ENCODE peak calls at places on chromosome 6, in eight cellular contexts. H, C, R, F, P, U, M and I are unnamed samples.

GRCh38 chr6:4115741-4116140 is 19.6 kb downstream of the ECI2 start:
- DNase-seq in H (no peak), C (no peak), R (no peak), F (no peak), P (no peak), U (no peak), M (no peak), I (no peak)

GRCh38 chr6:143098054-143098673 is 37.5 kb downstream of the AIG1 start:
- DNase-seq in H (no peak), C (no peak), R (no peak), F (no peak), P (no peak), U (no peak), M (no peak), I (no peak)

GRCh38 chr6:45613678-45614077 is 235.9 kb upstream of the SUPT3H start:
- DNase-seq in H (peak), C (peak), R (peak), F (peak), P (no peak), U (peak), M (peak), I (peak)

GRCh38 chr6:137070303-137070702 is 25.5 kb upstream of the IL20RA start:
- DNase-seq in H (no peak), C (no peak), R (no peak), F (no peak), P (no peak), U (no peak), M (no peak), I (no peak)

GRCh38 chr6:157647261-157647915 is 175.7 kb upstream of the SNX9 start:
- DNase-seq in H (no peak), C (no peak), R (no peak), F (no peak), P (no peak), U (no peak), M (no peak), I (no peak)

GRCh38 chr6:5905431-5906339 is 101.0 kb downstream of the NRN1 start:
- DNase-seq in H (peak), C (peak), R (peak), F (peak), P (peak), U (peak), M (peak), I (peak)

GRCh38 chr6:24428615-24429014 is 25.9 kb downstream of the MRS2 start:
- DNase-seq in H (peak), C (peak), R (no peak), F (no peak), P (no peak), U (no peak), M (no peak), I (peak)

GRCh38 chr6:159252955-159253508 is 83.8 kb downstream of the FNDC1 start:
- DNase-seq in H (peak), C (peak), R (no peak), F (peak), P (peak), U (peak), M (no peak), I (peak)

GRCh38 chr6:121297699-121298098 is 36.6 kb downstream of the TBC1D32 start:
- DNase-seq in H (no peak), C (peak), R (no peak), F (peak), P (no peak), U (no peak), M (no peak), I (no peak)

GRCh38 chr6:26304213-26305096 is 60.5 kb upstream of the BTN3A2 start:
- DNase-seq in H (peak), C (peak), R (peak), F (peak), P (peak), U (peak), M (no peak), I (no peak)

GRCh38 chr6:138544521-138544920 is 45.2 kb upstream of the NHSL1 start:
- DNase-seq in H (no peak), C (peak), R (no peak), F (peak), P (no peak), U (no peak), M (no peak), I (no peak)

GRCh38 chr6:37396571-37397185 is 36.3 kb upstream of the CMTR1 start:
- DNase-seq in H (no peak), C (peak), R (no peak), F (peak), P (no peak), U (no peak), M (no peak), I (no peak)

GRCh38 chr6:109239918-109240321 is 142.3 kb downstream of the CD164 start:
- DNase-seq in H (no peak), C (no peak), R (no peak), F (no peak), P (no peak), U (no peak), M (peak), I (no peak)

GRCh38 chr6:163030980-163031379 is 303.2 kb downstream of the PACRG start:
- DNase-seq in H (no peak), C (no peak), R (no peak), F (no peak), P (no peak), U (no peak), M (no peak), I (no peak)

GRCh38 chr6:63492476-63492875 is 79.8 kb upstream of the LOC128125822 start:
- DNase-seq in H (no peak), C (no peak), R (peak), F (no peak), P (no peak), U (no peak), M (no peak), I (no peak)

GRCh38 chr6:158571826-158572652 is 12.1 kb downstream of the TMEM181 start:
- DNase-seq in H (no peak), C (no peak), R (peak), F (no peak), P (no peak), U (no peak), M (no peak), I (peak)

GRCh38 chr6:79079425-79080130 is 1.5 kb upstream of the PHIP start:
- DNase-seq in H (no peak), C (peak), R (no peak), F (peak), P (no peak), U (no peak), M (no peak), I (no peak)

GRCh38 chr6:142680308-142680707 is 264.7 kb downstream of the HIVEP2 start:
- DNase-seq in H (no peak), C (peak), R (no peak), F (peak), P (no peak), U (peak), M (no peak), I (peak)

GRCh38 chr6:101290346-101290745 is 103.2 kb upstream of the GRIK2 start:
- DNase-seq in H (peak), C (no peak), R (no peak), F (peak), P (peak), U (no peak), M (no peak), I (no peak)

GRCh38 chr6:19879663-19880062 is 42.5 kb downstream of the ID4 start:
- DNase-seq in H (no peak), C (no peak), R (no peak), F (no peak), P (no peak), U (no peak), M (no peak), I (peak)

GRCh38 chr6:87724994-87725811 is 23.2 kb upstream of the AKIRIN2 start:
- DNase-seq in H (no peak), C (no peak), R (no peak), F (no peak), P (no peak), U (no peak), M (no peak), I (no peak)

GRCh38 chr6:12635813-12636212 is 80.8 kb upstream of the PHACTR1 start:
- DNase-seq in H (no peak), C (peak), R (no peak), F (peak), P (no peak), U (no peak), M (peak), I (no peak)

GRCh38 chr6:82251942-82252341 is 4.4 kb upstream of the IBTK start:
- DNase-seq in H (peak), C (peak), R (no peak), F (peak), P (no peak), U (no peak), M (no peak), I (peak)

GRCh38 chr6:11272491-11273192 is 40.2 kb upstream of the NEDD9 start:
- DNase-seq in H (no peak), C (no peak), R (no peak), F (no peak), P (no peak), U (no peak), M (no peak), I (peak)

GRCh38 chr6:125182237-125183018 is 28.9 kb downstream of the TPD52L1 start:
- DNase-seq in H (no peak), C (no peak), R (no peak), F (no peak), P (no peak), U (no peak), M (no peak), I (no peak)

GRCh38 chr6:56021943-56022342 is 146.6 kb upstream of the BMP5 start:
- DNase-seq in H (no peak), C (no peak), R (no peak), F (no peak), P (no peak), U (no peak), M (no peak), I (no peak)

GRCh38 chr6:138956244-138956924 is 31.7 kb downstream of the REPS1 start:
- DNase-seq in H (no peak), C (no peak), R (no peak), F (no peak), P (no peak), U (no peak), M (no peak), I (no peak)

GRCh38 chr6:112321882-112322508 is 25.1 kb upstream of the RFPL4B start:
- DNase-seq in H (no peak), C (peak), R (no peak), F (no peak), P (no peak), U (no peak), M (no peak), I (no peak)

GRCh38 chr6:16503919-16504554 is 257.2 kb downstream of the ATXN1 start:
- DNase-seq in H (no peak), C (no peak), R (peak), F (peak), P (no peak), U (no peak), M (no peak), I (no peak)
- H3K4me3 ChIP-seq in H (no peak), C (no peak), R (no peak), F (no peak), P (no peak), U (no peak), M (no peak), I (no peak)

DNA sequence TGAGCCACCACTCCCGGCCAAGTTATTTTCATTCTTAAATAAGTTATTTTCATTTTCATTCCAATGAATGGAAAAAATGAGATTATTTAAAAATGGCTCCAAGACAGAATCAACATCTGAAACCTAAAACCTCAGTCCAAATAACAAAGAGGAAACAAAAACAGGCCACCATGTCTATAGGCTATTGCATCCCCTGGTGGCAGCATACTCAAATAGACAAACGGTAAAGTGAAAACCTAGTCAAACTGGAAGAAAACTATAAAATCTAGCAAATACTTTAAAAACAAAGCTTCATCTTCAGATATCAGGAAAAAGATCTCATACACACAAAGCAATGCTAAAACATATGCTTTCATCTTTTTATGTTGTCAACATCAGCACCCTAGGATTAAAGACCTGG is 20.9 kb downstream of the IL17A start:
- DNase-seq in H (no peak), C (no peak), R (no peak), F (no peak), P (no peak), U (no peak), M (no peak), I (no peak)
- TF ChIP-seq CTCF in H (no peak), C (no peak), R (no peak), F (no peak), P (no peak), U (no peak), M (no peak), I (no peak)

DNA sequence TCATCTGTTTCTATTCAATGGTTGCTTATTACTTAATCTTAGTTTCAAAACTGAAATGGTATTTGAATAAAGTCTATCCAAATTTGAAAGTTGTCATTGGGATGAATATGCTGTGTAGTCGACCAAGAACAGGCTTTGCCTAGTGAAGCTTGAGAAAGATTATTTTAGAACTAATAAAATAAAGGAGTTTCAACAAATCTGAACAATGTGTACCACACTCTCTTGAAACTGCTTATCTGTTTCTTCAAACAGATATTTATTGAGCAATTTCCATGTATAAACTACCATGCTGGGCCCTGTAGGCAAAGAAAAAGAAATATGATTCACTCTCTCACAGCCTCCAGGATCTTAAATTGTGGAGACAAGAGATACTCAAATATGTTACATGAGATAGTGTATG is 174.4 kb downstream of the OGFRL1 start:
- DNase-seq in H (no peak), C (peak), R (no peak), F (no peak), P (no peak), U (no peak), M (no peak), I (peak)
- H3K4me3 ChIP-seq in H (no peak), C (no peak), R (no peak), F (no peak), P (no peak), U (no peak), M (no peak), I (no peak)

DNA sequence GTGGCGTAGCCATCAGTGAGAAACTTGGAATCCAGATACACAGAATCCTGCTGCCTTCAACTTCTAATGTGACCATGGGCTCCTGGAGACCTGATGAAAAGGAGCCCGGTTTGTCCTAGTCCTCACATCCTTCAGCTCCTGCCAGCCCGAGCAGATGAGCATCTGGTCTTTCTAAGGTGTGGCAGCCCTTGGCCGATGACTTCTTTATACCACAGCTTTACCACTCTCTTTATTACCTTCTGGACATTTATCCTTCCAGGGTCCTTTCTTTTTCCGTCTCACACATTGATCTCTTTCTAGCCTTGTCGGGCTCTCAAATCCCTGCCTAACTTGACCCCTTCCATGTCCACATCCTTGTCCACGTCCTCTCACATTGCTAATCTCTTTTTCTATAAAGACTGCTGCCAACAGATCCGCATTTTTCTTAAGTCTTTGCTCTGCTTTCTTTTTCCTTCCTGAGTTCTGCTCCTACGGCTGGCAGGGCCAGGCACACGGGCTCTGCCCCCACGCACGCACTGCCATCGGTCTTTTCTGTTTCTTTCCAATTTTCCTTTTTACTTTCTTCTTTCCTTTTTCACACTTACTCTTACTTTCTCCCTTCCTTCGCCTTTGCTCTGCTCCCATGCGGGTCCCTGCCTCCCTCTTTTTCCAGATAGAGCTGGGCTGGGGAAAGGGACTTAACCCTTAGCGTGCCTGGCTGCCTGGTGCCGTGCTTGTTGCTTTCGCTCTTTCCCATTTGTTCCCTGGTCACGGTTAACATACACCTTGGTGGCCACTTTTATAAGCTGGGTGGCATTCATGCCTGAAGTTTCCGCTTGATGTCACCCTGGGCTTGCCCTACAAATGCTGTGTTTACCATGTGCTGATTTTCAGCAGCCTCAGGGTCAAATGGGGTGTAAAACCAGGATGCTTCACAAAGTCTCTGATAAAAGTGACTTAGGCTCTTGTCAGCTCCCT is 9.4 kb upstream of the GMPR start:
- DNase-seq in H (no peak), C (no peak), R (peak), F (no peak), P (no peak), U (no peak), M (no peak), I (no peak)
- TF ChIP-seq CTCF in H (no peak), C (no peak), R (peak), F (no peak), P (no peak), U (no peak), M (peak), I (no peak)

DNA sequence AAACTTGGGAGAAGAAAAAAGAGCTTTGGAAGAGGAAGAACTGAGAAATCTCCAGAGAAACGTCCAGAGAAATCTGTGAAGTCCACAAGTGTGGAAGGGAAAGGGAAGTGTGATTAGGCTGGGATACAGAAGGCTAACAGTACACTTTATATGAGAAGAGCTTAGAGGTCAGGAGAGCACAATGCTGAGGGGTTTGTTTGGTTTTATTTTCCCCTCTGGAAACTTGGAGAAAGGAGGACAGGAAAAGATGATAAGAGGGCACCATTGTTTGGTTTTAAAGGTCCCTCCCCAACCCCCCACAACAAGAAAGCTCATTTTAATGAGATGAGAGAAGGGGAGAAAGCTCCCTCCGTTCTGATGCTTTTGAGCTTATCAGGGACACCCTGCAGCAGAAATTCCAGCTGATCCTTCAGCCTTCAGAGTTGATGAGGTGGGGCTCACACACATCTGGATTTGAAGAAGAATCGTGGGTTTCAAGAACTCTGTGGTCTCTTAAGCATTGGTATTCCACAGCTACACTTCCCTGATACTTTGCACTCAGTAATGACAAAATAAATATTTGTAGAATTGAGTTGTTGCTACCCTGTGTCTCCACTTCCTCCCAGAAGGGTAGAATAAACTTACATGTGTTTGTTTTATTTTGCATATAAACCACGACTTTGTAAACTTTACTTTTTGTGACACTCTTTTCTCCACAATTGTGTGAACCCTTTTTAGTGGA is 1.9 kb downstream of the NT5E start:
- DNase-seq in H (no peak), C (no peak), R (no peak), F (no peak), P (no peak), U (no peak), M (no peak), I (no peak)
- H3K4me3 ChIP-seq in H (peak), C (peak), R (no peak), F (peak), P (peak), U (no peak), M (no peak), I (peak)

DNA sequence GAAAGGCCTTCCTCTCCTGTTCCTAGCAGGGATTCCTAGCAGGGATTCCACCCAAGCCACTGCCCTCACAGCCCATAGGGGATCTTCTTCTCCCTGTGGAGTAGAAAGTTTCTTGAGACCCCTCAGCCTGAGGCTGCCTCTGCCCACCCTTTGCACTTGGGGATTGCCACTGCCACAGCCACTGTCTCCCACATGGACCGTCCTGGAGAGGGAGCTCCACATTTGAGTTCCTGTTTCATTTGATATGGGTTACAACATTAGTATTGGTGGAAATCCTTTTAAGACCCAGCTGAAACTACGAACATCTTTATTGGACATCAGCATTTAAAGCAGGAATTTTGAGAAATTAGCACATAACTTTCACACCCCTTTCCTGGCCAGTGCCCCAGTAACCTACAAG is 25.6 kb downstream of the HLA-G start:
- DNase-seq in H (no peak), C (no peak), R (no peak), F (no peak), P (no peak), U (no peak), M (no peak), I (no peak)
- TF ChIP-seq CTCF in H (no peak), C (no peak), R (no peak), F (no peak), P (no peak), U (no peak), M (no peak), I (no peak)

GRCh38 chr6:36337814-36338213 is 1.1 kb upstream of the BNIP5 start:
- DNase-seq in H (no peak), C (no peak), R (no peak), F (no peak), P (no peak), U (no peak), M (no peak), I (no peak)

GRCh38 chr6:36339156-36339555 is 2.5 kb upstream of the BNIP5 start:
- DNase-seq in H (no peak), C (no peak), R (peak), F (no peak), P (no peak), U (no peak), M (no peak), I (no peak)

GRCh38 chr6:36340341-36340670 is 3.6 kb upstream of the BNIP5 start:
- DNase-seq in H (no peak), C (no peak), R (no peak), F (no peak), P (no peak), U (no peak), M (no peak), I (no peak)

GRCh38 chr6:36343109-36343508 is 6.4 kb upstream of the BNIP5 start:
- DNase-seq in H (no peak), C (no peak), R (no peak), F (no peak), P (no peak), U (no peak), M (no peak), I (no peak)

GRCh38 chr6:36340671-36341454 is 4.2 kb upstream of the BNIP5 start:
- DNase-seq in H (peak), C (peak), R (peak), F (peak), P (no peak), U (peak), M (peak), I (peak)
- H3K4me3 ChIP-seq in H (peak), C (no peak), R (peak), F (peak), P (no peak), U (no peak), M (no peak), I (peak)

GRCh38 chr6:141552031-141552430 is 580.7 kb upstream of the GJE1 start:
- DNase-seq in H (no peak), C (no peak), R (no peak), F (no peak), P (no peak), U (no peak), M (no peak), I (peak)
- TF ChIP-seq CTCF in H (no peak), C (no peak), R (no peak), F (no peak), P (no peak), U (no peak), M (no peak), I (no peak)